ENCODE peak calls at places on chromosomes 12 and 14, in four cellular contexts. X is Peyer's patch; N is adrenal gland; W is CD8-positive, alpha-beta T cell. J is an unnamed sample.

GRCh38 chr12:88628856-88629509 is 48.7 kb upstream of the KITLG start:
- DNase-seq in N (no peak), X (no peak), W (no peak), J (no peak)

GRCh38 chr12:45170456-45171042 is 45.3 kb upstream of the ANO6 start:
- DNase-seq in N (peak; percentile 88), W (peak; percentile 75), X (peak; percentile 94), J (peak; percentile 69)

GRCh38 chr12:39393890-39394289 is 49.0 kb downstream of the KIF21A start:
- DNase-seq in N (no peak), W (no peak), X (no peak), J (no peak)

GRCh38 chr12:28574746-28575592 is 384.7 kb downstream of the CCDC91 start:
- DNase-seq in W (no peak), X (no peak), N (no peak), J (no peak)

GRCh38 chr12:31728289-31728916 is 418 bp downstream of the AMN1 start:
- DNase-seq in X (peak; percentile 77), W (peak; percentile 29), N (peak; percentile 63), J (no peak)

GRCh38 chr14:68225321-68225720 is 405.7 kb downstream of the RAD51B start:
- DNase-seq in X (no peak), W (no peak), N (no peak), J (no peak)

GRCh38 chr12:120687570-120688289 is 781 bp downstream of the MLEC start:
- DNase-seq in W (peak; percentile 17), N (peak; percentile 54), X (no peak), J (peak; percentile 23)

GRCh38 chr12:62841841-62842240 is 93.1 kb downstream of the PPM1H start:
- DNase-seq in X (no peak), N (no peak), W (no peak), J (no peak)

GRCh38 chr14:91417983-91418386 is 365 bp upstream of the CCDC88C start:
- DNase-seq in X (peak; percentile 72), N (no peak), W (peak; percentile 52), J (peak; percentile 63)

GRCh38 chr12:106771425-106771824 is 3.1 kb upstream of the RIC8B start:
- DNase-seq in W (no peak), X (no peak), N (no peak), J (no peak)

GRCh38 chr12:13288937-13289643 is 92.6 kb downstream of the EMP1 start:
- DNase-seq in N (peak; percentile 23), X (no peak), W (no peak), J (no peak)

GRCh38 chr14:70282666-70283065 is 76.8 kb downstream of the COX16 start:
- DNase-seq in W (no peak), X (no peak), N (no peak), J (no peak)

GRCh38 chr12:100375023-100375737 is 18.3 kb downstream of the SLC17A8 start:
- DNase-seq in N (peak; percentile 45), X (peak; percentile 71), W (no peak), J (no peak)

DNA sequence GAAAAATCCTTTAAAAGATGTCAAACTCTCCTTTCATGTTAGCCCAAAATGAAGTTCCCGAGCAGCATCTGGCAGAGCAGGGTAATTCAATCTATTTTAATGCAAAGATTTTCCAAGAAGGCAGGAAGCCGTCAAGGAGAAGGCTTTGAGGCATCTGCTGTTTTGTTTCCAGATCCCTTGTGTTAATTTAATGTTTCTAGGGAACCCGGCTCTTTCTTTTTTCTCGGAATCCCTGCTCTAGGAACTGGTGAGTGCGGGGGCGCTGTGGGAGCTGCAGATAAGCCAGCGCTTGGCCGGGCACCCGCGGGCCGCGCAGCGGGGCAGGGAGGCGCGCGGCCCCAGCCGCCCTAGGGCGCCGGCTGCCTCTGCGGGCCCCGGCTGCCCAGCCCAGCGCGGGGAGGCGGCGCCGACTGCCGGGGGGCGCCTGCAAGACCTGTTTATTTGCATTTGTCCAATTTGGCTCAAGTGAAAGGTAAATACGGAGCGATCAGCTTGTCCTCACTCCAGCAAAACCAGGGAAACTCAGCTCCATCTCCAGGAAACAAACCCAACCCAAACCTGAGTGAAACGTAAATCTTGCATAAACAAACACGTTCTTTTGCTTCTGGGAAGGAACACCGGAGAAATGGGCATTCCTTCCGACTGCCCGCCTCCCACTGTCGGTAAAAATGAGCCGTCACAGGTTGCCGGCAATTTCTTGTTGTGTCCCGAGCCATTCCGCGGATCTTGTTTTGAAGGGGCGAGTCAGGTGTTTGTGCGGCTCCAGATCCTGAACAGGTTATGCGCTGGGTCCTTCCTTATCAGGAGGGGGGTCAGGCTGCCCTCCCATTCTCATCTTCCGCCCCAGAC is 65.1 kb downstream of the CRADD start:
- DNase-seq in N (peak; percentile 85), W (peak; percentile 40), X (peak; percentile 84), J (peak; percentile 94)
- H3K36me3 ChIP-seq in N (no peaks in the 10 kb centered on the region), W (no peaks in the 10 kb centered on the region), X (no peaks in the 10 kb centered on the region), J (no peaks in the 10 kb centered on the region)

GRCh38 chr12:47798481-47798948 is 21.2 kb downstream of the HDAC7 start:
- DNase-seq in W (no peak), X (no peak), N (no peak), J (no peak)

GRCh38 chr12:47800582-47800981 is 19.1 kb downstream of the HDAC7 start:
- DNase-seq in W (no peak), N (no peak), X (no peak), J (no peak)

GRCh38 chr12:47797432-47797831 is 22.3 kb downstream of the HDAC7 start:
- DNase-seq in N (no peak), W (no peak), X (peak; percentile 68), J (no peak)

GRCh38 chr12:47801170-47801903 is 18.4 kb downstream of the HDAC7 start:
- DNase-seq in W (no peak), X (no peak), N (no peak), J (no peak)

GRCh38 chr12:47799357-47799955 is 20.2 kb downstream of the HDAC7 start:
- DNase-seq in W (no peak), N (no peak), X (no peak), J (no peak)
- H3K27ac ChIP-seq in W (no peak overlapping the region), N (no peak overlapping the region), X (no peak overlapping the region), J (peak overlapping the region; percentile 60)

GRCh38 chr12:6552140-6552551 is 3.7 kb downstream of the IFFO1 start:
- DNase-seq in W (no peak), N (peak; percentile 65), X (no peak), J (no peak)
- H3K4me3 ChIP-seq in W (no peak overlapping the region), N (no peak overlapping the region), X (no peak overlapping the region), J (no peak overlapping the region)

GRCh38 chr12:112418596-112419268 is at the start of gene PTPN11:
- DNase-seq in N (peak; percentile 85), X (peak; percentile 94), W (peak; percentile 86), J (peak; percentile 86)

GRCh38 chr12:112418248-112418595 is 525 bp upstream of the PTPN11 start:
- DNase-seq in N (no peak), W (no peak), X (no peak), J (no peak)

GRCh38 chr12:112420740-112421139 is 2.0 kb downstream of the PTPN11 start:
- DNase-seq in X (no peak), W (no peak), N (no peak), J (no peak)

GRCh38 chr12:112421363-112421762 is 2.6 kb downstream of the PTPN11 start:
- DNase-seq in N (no peak), X (no peak), W (no peak), J (no peak)

DNA sequence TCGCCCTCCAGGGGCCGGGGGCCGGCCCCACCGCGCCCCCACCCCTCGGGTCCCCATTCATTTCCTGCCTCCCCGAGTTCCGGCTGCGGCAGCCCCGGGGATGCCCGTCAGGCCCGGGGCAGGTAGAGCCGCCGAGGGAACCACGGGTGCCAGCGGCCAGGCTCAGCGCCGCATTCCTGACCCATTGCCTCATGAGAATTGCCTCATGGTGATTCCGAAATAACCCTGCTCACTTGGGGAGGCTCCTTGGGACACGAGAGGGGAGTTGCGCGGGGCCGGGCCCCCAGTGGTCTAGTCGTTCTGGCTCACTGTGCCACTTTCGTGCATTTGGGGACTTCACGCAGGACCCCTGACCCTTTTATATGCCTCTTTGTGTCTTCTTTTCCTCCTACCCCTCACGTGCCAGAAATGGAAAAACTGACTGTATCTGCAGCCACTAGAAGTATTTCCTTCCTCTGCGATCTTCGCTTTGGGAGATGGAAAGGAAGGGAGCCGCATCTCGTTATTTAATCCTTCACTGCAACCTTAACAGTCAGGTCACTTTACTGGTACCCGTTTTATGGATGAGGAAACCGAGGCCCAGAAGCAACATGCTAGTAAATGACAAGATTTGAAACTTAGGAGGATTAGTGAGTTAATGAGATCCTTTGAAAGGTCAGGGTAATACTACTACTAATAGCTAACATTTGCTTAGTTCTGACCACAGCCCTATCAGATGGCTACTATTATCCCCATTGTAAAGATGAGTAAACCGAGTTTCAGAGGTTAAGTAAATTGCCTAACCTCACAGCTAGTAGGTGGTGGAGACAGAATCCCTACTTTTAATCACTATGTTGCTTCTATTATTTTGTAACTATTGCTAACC is 754 bp downstream of the PTPN11 start:
- DNase-seq in N (peak; percentile 76), W (no peak), X (peak; percentile 76), J (no peak)
- H3K36me3 ChIP-seq in N (no peaks in the 10 kb centered on the region), W (no peaks in the 10 kb centered on the region), X (no peaks in the 10 kb centered on the region), J (no peaks in the 10 kb centered on the region)

GRCh38 chr12:93714382-93714781 is 37.2 kb downstream of the CRADD start:
- DNase-seq in X (no peak), N (peak; percentile 26), W (no peak), J (no peak)

GRCh38 chr12:93710574-93710926 is 33.4 kb downstream of the CRADD start:
- DNase-seq in N (no peak), W (no peak), X (no peak), J (no peak)

GRCh38 chr12:93712204-93712603 is 35.0 kb downstream of the CRADD start:
- DNase-seq in X (no peak), W (no peak), N (no peak), J (no peak)

GRCh38 chr12:93713800-93714199 is 36.6 kb downstream of the CRADD start:
- DNase-seq in W (no peak), X (no peak), N (no peak), J (no peak)

DNA sequence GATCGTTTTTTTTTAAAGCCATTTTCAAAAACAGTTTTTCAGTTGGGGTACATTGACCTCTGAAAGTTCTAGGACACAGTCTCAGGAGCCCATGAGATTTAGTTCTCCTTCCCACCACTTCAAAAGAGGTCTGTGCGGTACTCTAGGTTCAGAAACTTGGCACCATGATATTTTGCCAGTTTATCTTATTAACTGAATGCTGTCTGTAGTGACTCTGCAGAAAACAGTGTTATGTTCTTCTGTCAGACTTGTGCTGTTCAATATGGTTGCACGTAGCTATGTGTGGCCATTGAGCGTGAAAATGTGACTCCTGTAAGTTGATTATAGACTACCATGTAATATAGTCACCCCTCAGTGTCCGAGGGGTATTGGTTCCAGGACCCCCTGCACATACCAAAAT is 35.9 kb downstream of the CRADD start:
- DNase-seq in W (no peak), N (no peak), X (no peak), J (no peak)
- H3K27ac ChIP-seq in W (no peak overlapping the region), N (no peak overlapping the region), X (no peak overlapping the region), J (no peak overlapping the region)

GRCh38 chr12:108819920-108820699 is 37.3 kb downstream of the SSH1 start:
- DNase-seq in W (no peak), X (no peak), N (no peak), J (no peak)
- H3K4me3 ChIP-seq in W (no peak overlapping the region), X (no peak overlapping the region), N (no peak overlapping the region), J (no peak overlapping the region)

DNA sequence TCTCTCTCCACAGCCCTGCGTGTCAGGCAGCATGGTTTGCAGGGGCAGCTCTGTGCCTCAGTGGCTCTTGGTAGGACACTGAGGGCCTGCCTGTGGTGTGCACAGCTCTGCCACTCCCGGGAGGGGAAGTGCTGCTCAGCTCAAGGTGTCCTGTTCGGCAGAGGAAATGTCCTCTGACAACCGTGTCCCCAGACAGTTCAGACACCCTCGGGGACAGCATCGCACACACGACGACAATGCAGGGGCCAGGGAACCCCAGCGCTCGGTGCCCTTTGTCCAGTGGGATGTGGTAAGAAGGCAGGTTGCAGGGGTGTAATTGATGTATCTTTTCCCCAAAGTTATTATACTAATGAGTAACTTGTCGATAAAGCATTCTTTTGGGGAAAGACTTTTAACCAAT is 14.2 kb downstream of the ANKLE2 start:
- DNase-seq in W (no peak), X (no peak), N (no peak), J (no peak)
- H3K36me3 ChIP-seq in W (peaks cover 65% of the 10 kb centered on the region), X (no peaks in the 10 kb centered on the region), N (peaks cover 95% of the 10 kb centered on the region), J (peaks cover 78% of the 10 kb centered on the region)

J was measured in CD4-positive, CD25-positive, alpha-beta regulatory T cell.